ENCODE peak calls at places on chromosomes 16 and 17, in four cellular contexts. Q is H1, I is mesendoderm, T is H9. R is an unnamed sample.

GRCh38 chr16:53061701-53062159 is 6.9 kb downstream of the CHD9 start:
- DNase-seq in Q (no peak), I (no peak), T (no peak), R (no peak)

GRCh38 chr16:30063893-30064745 is 1.4 kb upstream of the ALDOA start:
- DNase-seq in Q (no peak), I (peak; percentile 77), T (peak; percentile 77), R (peak; percentile 37)

GRCh38 chr17:72270530-72270929 is 149.7 kb downstream of the SOX9 start:
- DNase-seq in Q (no peak), I (no peak), T (no peak), R (peak; percentile 3)

GRCh38 chr17:37028040-37028439 is 79.3 kb downstream of the AATF start:
- DNase-seq in Q (no peak), I (no peak), T (no peak), R (peak; percentile 7)

GRCh38 chr17:933168-934083 is 46.1 kb downstream of the NXN start:
- DNase-seq in Q (no peak), I (peak; percentile 99), T (peak; percentile 71), R (peak; percentile 99)

GRCh38 chr16:67339453-67339852 is 12.8 kb downstream of the LRRC36 start:
- DNase-seq in Q (no peak), I (no peak), T (no peak), R (peak; percentile 60)

GRCh38 chr16:1244881-1245280 is 4.4 kb downstream of the TPSAB1 start:
- DNase-seq in Q (no peak), I (no peak), T (no peak), R (no peak)

GRCh38 chr17:33056392-33057146 is 64.9 kb downstream of the SPACA3 start:
- DNase-seq in Q (no peak), I (no peak), T (peak; percentile 8), R (no peak)

GRCh38 chr17:65553009-65553645 is 8.3 kb downstream of the AXIN2 start:
- DNase-seq in Q (no peak), I (no peak), T (no peak), R (peak; percentile 74)

GRCh38 chr16:66161942-66162341 is 204.5 kb upstream of the CDH5 start:
- DNase-seq in Q (no peak), I (no peak), T (no peak), R (no peak)

GRCh38 chr17:34370997-34371395 is 8.0 kb upstream of the CCL1 start:
- DNase-seq in Q (no peak), I (no peak), T (peak; percentile 8), R (peak; percentile 12)

GRCh38 chr17:36827056-36827455 is 110.2 kb upstream of the LHX1 start:
- DNase-seq in Q (no peak), I (no peak), T (no peak), R (no peak)

GRCh38 chr16:3830625-3831254 is 49.8 kb downstream of the CREBBP start:
- DNase-seq in Q (no peak), I (no peak), T (no peak), R (no peak)

GRCh38 chr17:9932481-9932880 is 27.4 kb upstream of the RCVRN start:
- DNase-seq in Q (no peak), I (no peak), T (no peak), R (peak; percentile 57)

GRCh38 chr16:63530974-63531373 is 1494.7 kb upstream of the CDH8 start:
- DNase-seq in Q (no peak), I (no peak), T (no peak), R (no peak)

GRCh38 chr16:72404299-72404698 is 232.3 kb upstream of the PMFBP1 start:
- DNase-seq in Q (no peak), I (no peak), T (no peak), R (peak; percentile 26)

DNA sequence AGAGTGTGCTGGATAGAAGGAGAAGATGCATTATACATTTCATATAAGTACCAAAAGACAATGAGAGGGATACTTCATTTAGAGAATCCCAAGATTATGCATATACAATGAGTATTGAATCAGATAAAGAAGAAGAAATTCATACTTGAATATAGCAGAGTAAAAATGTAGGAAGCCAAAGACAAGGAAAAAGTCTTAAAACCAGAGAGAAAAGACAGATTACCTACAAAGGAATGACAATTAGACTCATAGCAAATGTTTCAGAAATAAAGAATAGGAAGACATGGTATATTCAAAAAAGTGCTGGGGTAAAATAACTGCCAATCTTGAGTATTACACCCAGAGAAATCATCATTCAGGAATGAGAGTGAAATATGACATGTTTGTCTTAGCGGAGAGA is 6.8 kb upstream of the MSI2 start:
- DNase-seq in Q (no peak), I (no peak), T (no peak), R (no peak)
- H4K5ac ChIP-seq in Q (no peak overlapping the region), I (no peak overlapping the region), T (no peak overlapping the region), R (no peak overlapping the region)

DNA sequence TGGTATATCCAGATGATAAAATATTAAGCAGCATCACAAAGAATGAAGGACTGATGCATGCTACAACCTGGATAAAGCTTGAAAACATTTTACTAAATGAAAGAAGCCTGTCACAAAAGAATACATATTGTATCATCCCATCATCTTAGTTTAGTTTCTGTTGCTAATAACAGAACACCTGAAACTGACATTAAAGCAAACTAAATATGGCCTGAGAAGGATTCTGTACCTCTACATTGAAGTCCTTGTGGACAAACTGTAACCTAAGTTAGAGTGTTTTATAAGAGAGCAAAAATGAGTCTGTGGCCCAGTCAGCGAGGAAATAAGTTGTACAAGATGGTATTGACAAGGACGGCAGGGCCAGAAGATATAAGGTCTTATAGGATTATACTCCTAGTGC is 261.0 kb upstream of the CPHXL start:
- DNase-seq in Q (no peak), I (no peak), T (no peak), R (no peak)
- H4K5ac ChIP-seq in Q (no peak overlapping the region), I (no peak overlapping the region), T (no peak overlapping the region), R (no peak overlapping the region)

DNA sequence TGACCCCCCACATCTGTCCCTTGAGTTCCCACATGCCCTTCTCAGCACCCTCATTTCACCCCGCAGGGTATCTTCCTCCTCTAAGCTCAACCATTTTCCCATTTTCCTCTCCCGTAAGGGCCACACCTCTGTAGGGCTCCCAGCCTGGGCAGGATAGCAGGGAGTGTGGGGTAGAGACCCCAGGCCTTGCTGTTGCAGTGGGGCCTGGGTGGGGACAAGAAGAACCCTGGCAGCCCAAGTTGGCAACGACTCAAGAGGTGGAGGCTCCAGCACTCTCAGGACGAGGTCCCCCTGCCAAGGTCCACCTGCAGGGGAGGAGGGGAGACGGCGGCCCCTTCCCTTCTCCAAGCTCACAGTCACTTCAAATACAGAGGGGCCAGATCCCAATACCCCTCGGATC is 2.0 kb upstream of the TMEM92 start:
- DNase-seq in Q (no peak), I (no peak), T (peak; percentile 36), R (no peak)
- H4K5ac ChIP-seq in Q (no peak overlapping the region), I (no peak overlapping the region), T (no peak overlapping the region), R (peak overlapping the region; percentile 29)

GRCh38 chr17:20228860-20229259 is 219.7 kb downstream of the SPECC1 start:
- DNase-seq in Q (no peak), I (no peak), T (no peak), R (peak; percentile 18)

GRCh38 chr17:20224379-20224778 is 215.2 kb downstream of the SPECC1 start:
- DNase-seq in Q (no peak), I (no peak), T (no peak), R (no peak)

GRCh38 chr17:20228410-20228809 is 219.3 kb downstream of the SPECC1 start:
- DNase-seq in Q (no peak), I (no peak), T (no peak), R (no peak)

GRCh38 chr17:20225162-20226115 is 216.3 kb downstream of the SPECC1 start:
- DNase-seq in Q (no peak), I (peak; percentile 72), T (no peak), R (no peak)

GRCh38 chr17:20226814-20227482 is 217.8 kb downstream of the SPECC1 start:
- DNase-seq in Q (peak; percentile 74), I (peak; percentile 88), T (peak; percentile 93), R (peak; percentile 83)
- H4K5ac ChIP-seq in Q (peak overlapping the region; percentile 32), I (no peak overlapping the region), T (no peak overlapping the region), R (no peak overlapping the region)

GRCh38 chr17:76166906-76167305 is 25.9 kb upstream of the FOXJ1 start:
- DNase-seq in Q (no peak), I (no peak), T (no peak), R (no peak)
- H4K5ac ChIP-seq in Q (no peak overlapping the region), I (no peak overlapping the region), T (no peak overlapping the region), R (no peak overlapping the region)

GRCh38 chr17:76333673-76334505 is 19.8 kb downstream of the PRPSAP1 start:
- DNase-seq in Q (no peak), I (no peak), T (no peak), R (no peak)

GRCh38 chr17:76331083-76331482 is 22.6 kb downstream of the PRPSAP1 start:
- DNase-seq in Q (no peak), I (no peak), T (no peak), R (no peak)

GRCh38 chr17:76327689-76328088 is 19.6 kb upstream of the QRICH2 start:
- DNase-seq in Q (no peak), I (no peak), T (no peak), R (no peak)

GRCh38 chr17:76326306-76326705 is 18.2 kb upstream of the QRICH2 start:
- DNase-seq in Q (no peak), I (no peak), T (no peak), R (no peak)

GRCh38 chr17:76329664-76330063 is 21.6 kb upstream of the QRICH2 start:
- DNase-seq in Q (no peak), I (no peak), T (no peak), R (no peak)
- H4K5ac ChIP-seq in Q (no peak overlapping the region), I (no peak overlapping the region), T (no peak overlapping the region), R (no peak overlapping the region)

DNA sequence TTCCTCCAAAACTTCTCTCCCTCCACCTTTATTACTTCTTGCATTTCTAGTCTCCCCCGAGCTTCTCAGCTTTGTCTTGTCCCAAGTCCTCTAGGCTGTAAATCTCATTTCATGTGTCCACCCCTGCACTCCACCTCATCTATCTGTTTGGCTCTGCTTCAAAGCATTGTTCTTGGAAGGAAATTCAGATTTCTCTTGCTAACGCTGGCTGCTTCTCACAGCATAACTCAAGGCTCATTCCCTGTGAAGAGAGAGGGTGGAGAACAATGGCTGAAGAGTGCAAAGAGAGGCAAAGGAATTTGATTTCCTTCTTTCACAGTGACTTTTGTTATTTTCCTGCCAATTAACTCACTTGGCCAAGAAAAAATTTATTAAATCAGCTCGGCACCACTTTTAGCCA is 476.5 kb downstream of the TMEM114 start:
- DNase-seq in Q (no peak), I (no peak), T (no peak), R (no peak)
- H4K5ac ChIP-seq in Q (no peak overlapping the region), I (no peak overlapping the region), T (no peak overlapping the region), R (no peak overlapping the region)

GRCh38 chr17:50663812-50664374 is 29.2 kb downstream of the ABCC3 start:
- DNase-seq in Q (no peak), I (no peak), T (no peak), R (no peak)
- H4K5ac ChIP-seq in Q (no peak overlapping the region), I (no peak overlapping the region), T (no peak overlapping the region), R (no peak overlapping the region)